ENCODE peak calls at places on chromosomes 1 and 21, in six cellular contexts. One of them, this sample, is unnamed.
A peak's percentile ranks its signal among the peaks of the same experiment; 100 is the strongest.

GRCh38 chr1:155022927-155023236 is 10.7 kb downstream of the DCST2 start:
- ATAC-seq in left colon: peak; percentile 56
- ATAC-seq in foreskin keratinocyte: no peak
- ATAC-seq in activated CD8-positive, alpha-beta memory T cell treated with anti-CD3 and anti-CD28 coated beads, Interleukin-2, amount 10 ng/mL, durations not matched to agents 7 days and 5 days: no peak
- ATAC-seq in stimulated activated naive CD8-positive, alpha-beta T cell treated with anti-CD3 and anti-CD28 coated beads, Interleukin-15, amount 100 ng/mL, for 72 hours: no peak
- ATAC-seq in right cardiac atrium: no peak
- ATAC-seq in this sample: no peak

GRCh38 chr1:44619261-44619900 is 54.9 kb downstream of the TMEM53 start:
- ATAC-seq in left colon: no peak
- ATAC-seq in foreskin keratinocyte: no peak
- ATAC-seq in activated CD8-positive, alpha-beta memory T cell treated with anti-CD3 and anti-CD28 coated beads, Interleukin-2, amount 10 ng/mL, durations not matched to agents 7 days and 5 days: no peak
- ATAC-seq in stimulated activated naive CD8-positive, alpha-beta T cell treated with anti-CD3 and anti-CD28 coated beads, Interleukin-15, amount 100 ng/mL, for 72 hours: no peak
- ATAC-seq in right cardiac atrium: no peak
- ATAC-seq in this sample: no peak

GRCh38 chr1:117051224-117052064 is 8.7 kb upstream of the TTF2 start:
- ATAC-seq in left colon: peak; percentile 96
- ATAC-seq in foreskin keratinocyte: peak; percentile 77
- ATAC-seq in activated CD8-positive, alpha-beta memory T cell treated with anti-CD3 and anti-CD28 coated beads, Interleukin-2, amount 10 ng/mL, durations not matched to agents 7 days and 5 days: peak; percentile 80
- ATAC-seq in stimulated activated naive CD8-positive, alpha-beta T cell treated with anti-CD3 and anti-CD28 coated beads, Interleukin-15, amount 100 ng/mL, for 72 hours: peak; percentile 80
- ATAC-seq in right cardiac atrium: peak; percentile 64
- ATAC-seq in this sample: peak; percentile 78

GRCh38 chr1:10057305-10057704 is 24.5 kb downstream of the UBE4B start:
- ATAC-seq in left colon: no peak
- ATAC-seq in foreskin keratinocyte: peak; percentile 74
- ATAC-seq in activated CD8-positive, alpha-beta memory T cell treated with anti-CD3 and anti-CD28 coated beads, Interleukin-2, amount 10 ng/mL, durations not matched to agents 7 days and 5 days: no peak
- ATAC-seq in stimulated activated naive CD8-positive, alpha-beta T cell treated with anti-CD3 and anti-CD28 coated beads, Interleukin-15, amount 100 ng/mL, for 72 hours: no peak
- ATAC-seq in right cardiac atrium: peak; percentile 32
- ATAC-seq in this sample: no peak

GRCh38 chr1:3290438-3290837 is 164.0 kb upstream of the ARHGEF16 start:
- ATAC-seq in left colon: no peak
- ATAC-seq in foreskin keratinocyte: no peak
- ATAC-seq in activated CD8-positive, alpha-beta memory T cell treated with anti-CD3 and anti-CD28 coated beads, Interleukin-2, amount 10 ng/mL, durations not matched to agents 7 days and 5 days: no peak
- ATAC-seq in stimulated activated naive CD8-positive, alpha-beta T cell treated with anti-CD3 and anti-CD28 coated beads, Interleukin-15, amount 100 ng/mL, for 72 hours: no peak
- ATAC-seq in right cardiac atrium: no peak
- ATAC-seq in this sample: no peak

GRCh38 chr1:223189903-223190724 is 47.1 kb upstream of the TLR5 start:
- ATAC-seq in left colon: no peak
- ATAC-seq in foreskin keratinocyte: peak; percentile 90
- ATAC-seq in activated CD8-positive, alpha-beta memory T cell treated with anti-CD3 and anti-CD28 coated beads, Interleukin-2, amount 10 ng/mL, durations not matched to agents 7 days and 5 days: peak; percentile 77
- ATAC-seq in stimulated activated naive CD8-positive, alpha-beta T cell treated with anti-CD3 and anti-CD28 coated beads, Interleukin-15, amount 100 ng/mL, for 72 hours: peak; percentile 94
- ATAC-seq in right cardiac atrium: no peak
- ATAC-seq in this sample: peak; percentile 71

GRCh38 chr21:35367558-35367957 is 318.5 kb upstream of the RUNX1 start:
- ATAC-seq in left colon: peak; percentile 79
- ATAC-seq in foreskin keratinocyte: no peak
- ATAC-seq in activated CD8-positive, alpha-beta memory T cell treated with anti-CD3 and anti-CD28 coated beads, Interleukin-2, amount 10 ng/mL, durations not matched to agents 7 days and 5 days: no peak
- ATAC-seq in stimulated activated naive CD8-positive, alpha-beta T cell treated with anti-CD3 and anti-CD28 coated beads, Interleukin-15, amount 100 ng/mL, for 72 hours: no peak
- ATAC-seq in right cardiac atrium: no peak
- ATAC-seq in this sample: no peak

GRCh38 chr21:44941567-44941966 is 1.7 kb downstream of the SLX9 start:
- ATAC-seq in left colon: peak; percentile 52
- ATAC-seq in foreskin keratinocyte: no peak
- ATAC-seq in activated CD8-positive, alpha-beta memory T cell treated with anti-CD3 and anti-CD28 coated beads, Interleukin-2, amount 10 ng/mL, durations not matched to agents 7 days and 5 days: no peak
- ATAC-seq in stimulated activated naive CD8-positive, alpha-beta T cell treated with anti-CD3 and anti-CD28 coated beads, Interleukin-15, amount 100 ng/mL, for 72 hours: no peak
- ATAC-seq in right cardiac atrium: no peak
- ATAC-seq in this sample: no peak